ENCODE peak calls at places on chromosome 10, in eight cellular contexts. P is heart left ventricle; Z is CD4-positive, CD25-positive, alpha-beta regulatory T cell; B is A549; W is ovary; A is lower lobe of right lung; D is thoracic aorta; F is sigmoid colon. R is an unnamed sample.

GRCh38 chr10:123587110-123587509 is 79.0 kb upstream of the GPR26 start:
- DNase-seq in P (no peak), A (no peak), Z (no peak), B (no peak), D (no peak), W (no peak), F (no peak), R (no peak)

GRCh38 chr10:4549254-4549653 is 276.8 kb upstream of the AKR1E2 start:
- DNase-seq in P (no peak), Z (no peak), A (no peak), D (no peak), F (no peak), W (no peak), B (no peak), R (no peak)

GRCh38 chr10:43576062-43576461 is 1.6 kb upstream of the ZNF239 start:
- DNase-seq in B (no peak), W (no peak), P (no peak), F (no peak), D (no peak), A (no peak), Z (no peak), R (no peak)

GRCh38 chr10:100996678-100997363 is 2.8 kb upstream of the LZTS2 start:
- DNase-seq in B (peak; percentile 57), P (no peak), D (no peak), F (peak; percentile 75), W (peak; percentile 69), A (no peak), Z (no peak), R (peak; percentile 71)

GRCh38 chr10:97543025-97543546 is 29.5 kb upstream of the ANKRD2 start:
- DNase-seq in F (peak; percentile 93), Z (no peak), D (peak; percentile 82), A (peak; percentile 64), W (peak; percentile 71), B (peak; percentile 95), P (peak; percentile 86), R (peak; percentile 76)

GRCh38 chr10:112082134-112082533 is 101.4 kb downstream of the GPAM start:
- DNase-seq in B (no peak), P (peak; percentile 56), F (no peak), D (no peak), W (no peak), A (no peak), Z (no peak), R (no peak)

GRCh38 chr10:112954974-112955735 is 5.1 kb downstream of the TCF7L2 start:
- DNase-seq in W (no peak), D (no peak), F (no peak), A (no peak), Z (no peak), P (no peak), B (no peak), R (no peak)

GRCh38 chr10:22737587-22737986 is 23.2 kb upstream of the PIP4K2A start:
- DNase-seq in B (no peak), Z (no peak), A (no peak), P (peak; percentile 54), D (no peak), F (peak; percentile 69), W (no peak), R (no peak)

GRCh38 chr10:123595661-123596060 is 70.5 kb upstream of the GPR26 start:
- DNase-seq in Z (no peak), D (no peak), A (no peak), F (no peak), P (no peak), W (no peak), B (no peak), R (no peak)

GRCh38 chr10:48241301-48241700 is 33.2 kb downstream of the FRMPD2 start:
- DNase-seq in D (no peak), Z (no peak), W (no peak), A (no peak), P (no peak), B (no peak), F (peak; percentile 39), R (no peak)

GRCh38 chr10:48242160-48242904 is 32.2 kb downstream of the FRMPD2 start:
- DNase-seq in A (no peak), F (peak; percentile 32), D (no peak), P (no peak), W (no peak), Z (no peak), B (no peak), R (no peak)

GRCh38 chr10:48239618-48240017 is 34.9 kb downstream of the FRMPD2 start:
- DNase-seq in F (no peak), Z (no peak), A (no peak), D (no peak), B (no peak), P (no peak), W (no peak), R (no peak)

GRCh38 chr10:48238826-48239520 is 35.5 kb downstream of the FRMPD2 start:
- DNase-seq in F (no peak), A (no peak), P (no peak), Z (no peak), W (no peak), B (no peak), D (no peak), R (no peak)

GRCh38 chr10:48240196-48240595 is 34.3 kb downstream of the FRMPD2 start:
- DNase-seq in F (no peak), D (no peak), B (no peak), Z (no peak), P (no peak), W (no peak), A (no peak), R (no peak)
- H3K27ac ChIP-seq in F (no peak overlapping the region), D (no peak overlapping the region), B (no peak overlapping the region), Z (no peak overlapping the region), P (no peak overlapping the region), W (no peak overlapping the region), A (no peak overlapping the region), R (no peak overlapping the region)

GRCh38 chr10:114539623-114540022 is 118.5 kb downstream of the ABLIM1 start:
- DNase-seq in W (no peak), Z (no peak), B (no peak), D (no peak), P (no peak), F (no peak), A (no peak), R (no peak)

GRCh38 chr10:114541081-114541833 is 116.8 kb downstream of the ABLIM1 start:
- DNase-seq in F (peak; percentile 89), A (no peak), W (peak; percentile 76), D (peak; percentile 19), Z (peak; percentile 83), B (no peak), P (peak; percentile 80), R (peak; percentile 85)

GRCh38 chr10:114538544-114538906 is 119.5 kb downstream of the ABLIM1 start:
- DNase-seq in D (no peak), A (peak; percentile 54), F (no peak), B (no peak), P (no peak), W (peak; percentile 43), Z (peak; percentile 38), R (peak; percentile 70)

GRCh38 chr10:114540191-114540590 is 117.9 kb downstream of the ABLIM1 start:
- DNase-seq in W (no peak), F (no peak), D (no peak), P (no peak), A (no peak), Z (no peak), B (no peak), R (no peak)

GRCh38 chr10:114537791-114538543 is 120.1 kb downstream of the ABLIM1 start:
- DNase-seq in W (no peak), Z (no peak), P (no peak), F (no peak), A (no peak), B (no peak), D (no peak), R (no peak)
- H3K4me1 ChIP-seq in W (peaks cover 21% of the 10 kb centered on the region), Z (peaks cover 53% of the 10 kb centered on the region), P (peaks cover 55% of the 10 kb centered on the region), F (peaks cover 8% of the 10 kb centered on the region), A (peaks cover 28% of the 10 kb centered on the region), B (no peaks in the 10 kb centered on the region), D (peaks cover 4% of the 10 kb centered on the region), R (peaks cover 3% of the 10 kb centered on the region)

GRCh38 chr10:110304394-110304779 is 333 bp downstream of the SMNDC1 start:
- DNase-seq in D (no peak), A (no peak), B (no peak), W (no peak), Z (no peak), F (peak; percentile 71), P (no peak), R (no peak)

GRCh38 chr10:110304780-110305421 is at the start of gene SMNDC1:
- DNase-seq in P (peak; percentile 98), W (peak; percentile 99), A (peak; percentile 97), B (peak; percentile 86), F (peak; percentile 99), D (peak; percentile 86), Z (peak; percentile 97), R (peak; percentile 100)

GRCh38 chr10:110305767-110306451 is 1.2 kb upstream of the SMNDC1 start:
- DNase-seq in F (no peak), B (peak; percentile 72), A (no peak), W (peak; percentile 46), Z (peak; percentile 80), D (peak; percentile 11), P (no peak), R (no peak)

GRCh38 chr10:110306452-110306768 is 1.7 kb upstream of the SMNDC1 start:
- DNase-seq in A (no peak), Z (no peak), D (no peak), B (no peak), P (no peak), F (no peak), W (no peak), R (no peak)

GRCh38 chr10:110303681-110304080 is 1.0 kb downstream of the SMNDC1 start:
- DNase-seq in B (no peak), W (no peak), D (no peak), F (no peak), A (no peak), Z (no peak), P (no peak), R (no peak)
- H3K27ac ChIP-seq in B (peak overlapping the region; percentile 97), W (no peak overlapping the region), D (peak overlapping the region; percentile 5), F (peak overlapping the region; percentile 94), A (peak overlapping the region; percentile 91), Z (peak overlapping the region; percentile 92), P (no peak overlapping the region), R (no peak overlapping the region)

GRCh38 chr10:73408061-73408460 is 5.8 kb downstream of the ANXA7 start:
- DNase-seq in F (no peak), D (no peak), W (no peak), Z (no peak), P (no peak), A (no peak), B (no peak), R (no peak)

GRCh38 chr10:73413108-73413527 is 740 bp downstream of the ANXA7 start:
- DNase-seq in W (no peak), A (no peak), D (no peak), P (no peak), F (peak; percentile 73), B (peak; percentile 62), Z (peak; percentile 67), R (peak; percentile 70)

GRCh38 chr10:73413528-73414229 is at the start of gene ANXA7:
- DNase-seq in A (peak; percentile 97), D (peak; percentile 66), B (peak; percentile 98), Z (peak; percentile 87), W (peak; percentile 96), F (peak; percentile 96), P (peak; percentile 96), R (peak; percentile 97)

GRCh38 chr10:73408978-73409521 is 4.8 kb downstream of the ANXA7 start:
- DNase-seq in B (no peak), F (no peak), D (no peak), Z (no peak), W (no peak), A (no peak), P (no peak), R (no peak)

DNA sequence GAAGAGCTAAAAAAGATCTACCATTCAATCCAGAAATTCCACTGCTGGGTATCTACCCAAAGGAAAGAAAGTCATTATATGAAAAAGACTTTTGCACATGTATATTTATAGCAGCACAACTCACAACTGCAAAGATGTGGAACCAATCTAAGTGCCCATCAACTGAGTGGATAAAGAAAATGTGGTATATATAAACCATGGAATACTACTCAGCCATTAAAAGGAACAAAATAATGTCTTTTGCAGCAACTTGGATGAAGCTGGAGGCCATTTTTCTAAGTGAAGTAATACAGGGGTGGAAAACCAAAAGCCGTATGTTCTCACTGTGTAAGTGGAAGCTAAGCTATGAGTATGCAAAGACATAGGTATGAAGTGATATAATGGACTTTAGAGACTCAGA is 3.0 kb downstream of the ANXA7 start:
- DNase-seq in D (no peak), Z (no peak), B (no peak), P (no peak), A (no peak), F (no peak), W (no peak), R (no peak)
- H3K4me1 ChIP-seq in D (peaks cover 5% of the 10 kb centered on the region), Z (peaks cover 25% of the 10 kb centered on the region), B (peaks cover 35% of the 10 kb centered on the region), P (peaks cover 52% of the 10 kb centered on the region), A (peaks cover 35% of the 10 kb centered on the region), F (peaks cover 34% of the 10 kb centered on the region), W (peaks cover 8% of the 10 kb centered on the region), R (no peaks in the 10 kb centered on the region)